ENCODE peak calls at places on chromosomes 4 and X, in five cellular contexts. Q is GM23338, O is Karpas-422, C is tibial artery, D is cardiac muscle cell. K is an unnamed sample. For H3K4me1, the result is how much of the 10 kb centered on the place peaks cover.

GRCh38 chr4:110970642-110971041 is 347.8 kb upstream of the PITX2 start:
- DNase-seq in Q (peak), O (peak), C (no peak), D (peak), K (no peak)

GRCh38 chrX:39445336-39445735 is 644.1 kb downstream of the MID1IP1 start:
- DNase-seq in Q (peak), O (peak), C (no peak), D (peak), K (no peak)

GRCh38 chrX:30513284-30513683 is 64.3 kb downstream of the TASL start:
- DNase-seq in Q (peak), O (peak), C (no peak), D (peak), K (no peak)

GRCh38 chr4:76377922-76378321 is 43.0 kb downstream of the CCDC158 start:
- DNase-seq in Q (peak), O (peak), C (no peak), D (peak), K (peak)

GRCh38 chr4:138311771-138312535 is 69.8 kb upstream of the SLC7A11 start:
- DNase-seq in Q (peak), O (no peak), C (no peak), D (no peak), K (no peak)

GRCh38 chr4:127155121-127155520 is 477.6 kb upstream of the INTU start:
- DNase-seq in Q (no peak), O (no peak), C (no peak), D (no peak), K (no peak)

GRCh38 chr4:132587626-132588025 is 561.5 kb upstream of the PCDH10 start:
- DNase-seq in Q (no peak), O (no peak), C (no peak), D (no peak), K (no peak)

GRCh38 chr4:177667687-177668086 is 225.4 kb upstream of the AGA start:
- DNase-seq in Q (no peak), O (no peak), C (no peak), D (no peak), K (no peak)

GRCh38 chrX:68929332-68930150 is 100.7 kb downstream of the EFNB1 start:
- DNase-seq in Q (no peak), O (no peak), C (no peak), D (no peak), K (no peak)

GRCh38 chrX:49246541-49246940 is 11.3 kb downstream of the CCDC22 start:
- DNase-seq in Q (no peak), O (no peak), C (no peak), D (no peak), K (no peak)

GRCh38 chrX:119942831-119943184 is 743 bp downstream of the NKAP start:
- DNase-seq in Q (no peak), O (peak), C (no peak), D (no peak), K (no peak)

GRCh38 chrX:110021180-110022022 is 18.5 kb downstream of the TMEM164 start:
- DNase-seq in Q (no peak), O (no peak), C (no peak), D (no peak), K (no peak)

GRCh38 chrX:110022555-110023448 is 19.9 kb downstream of the TMEM164 start:
- DNase-seq in Q (no peak), O (no peak), C (no peak), D (peak), K (no peak)

GRCh38 chrX:110026099-110026844 is 23.4 kb downstream of the TMEM164 start:
- DNase-seq in Q (no peak), O (no peak), C (peak), D (no peak), K (peak)
- H3K27ac ChIP-seq in Q (no peak), O (no peak), C (no peak), D (no peak), K (peak)

DNA sequence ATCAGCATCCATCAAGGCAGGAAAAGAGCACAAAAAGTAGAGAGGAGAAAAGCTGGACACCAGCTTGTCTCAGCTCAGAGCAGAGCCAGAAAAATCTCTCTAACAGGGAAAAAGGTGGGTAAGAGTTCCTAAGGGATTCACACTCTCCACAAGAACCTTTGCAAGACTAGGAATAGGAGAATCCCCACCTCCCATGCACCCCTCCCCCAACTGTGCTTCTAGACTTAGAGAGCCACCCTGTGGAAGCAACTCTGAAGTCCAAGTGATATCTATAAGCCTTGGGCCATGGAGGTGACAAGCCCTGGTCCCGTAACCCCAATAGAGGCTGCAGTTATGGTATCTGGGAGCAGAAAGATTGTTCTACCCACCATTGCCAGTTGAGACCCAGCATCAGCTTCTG is 267.6 kb upstream of the MTMR8 start:
- DNase-seq in Q (peak), O (no peak), C (no peak), D (no peak), K (no peak)
- H3K4me1 ChIP-seq in Q (under half), O (under half), C (under half), D (under half), K (under half)

DNA sequence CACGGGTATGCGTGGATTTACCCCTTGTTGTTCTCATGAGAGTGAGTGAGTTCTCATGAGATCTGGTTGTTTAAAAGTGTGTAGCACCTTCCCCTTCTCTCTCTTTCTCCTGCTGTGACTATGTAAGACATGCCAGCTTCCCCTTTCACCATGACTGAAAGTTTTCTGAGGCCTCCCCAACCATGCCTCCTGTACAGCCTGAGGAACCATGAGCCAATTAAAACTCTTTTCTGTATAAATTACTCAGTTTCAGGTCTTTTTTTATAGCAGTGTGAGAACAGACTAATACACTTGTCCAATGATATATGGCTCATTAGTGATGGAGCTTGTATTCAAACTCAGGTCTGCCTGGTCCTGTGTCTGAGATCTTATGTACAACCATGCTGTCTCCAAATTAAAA is 28.5 kb upstream of the RTL3 start:
- DNase-seq in Q (no peak), O (no peak), C (no peak), D (no peak), K (no peak)
- H3K27ac ChIP-seq in Q (no peak), O (no peak), C (no peak), D (no peak), K (no peak)

DNA sequence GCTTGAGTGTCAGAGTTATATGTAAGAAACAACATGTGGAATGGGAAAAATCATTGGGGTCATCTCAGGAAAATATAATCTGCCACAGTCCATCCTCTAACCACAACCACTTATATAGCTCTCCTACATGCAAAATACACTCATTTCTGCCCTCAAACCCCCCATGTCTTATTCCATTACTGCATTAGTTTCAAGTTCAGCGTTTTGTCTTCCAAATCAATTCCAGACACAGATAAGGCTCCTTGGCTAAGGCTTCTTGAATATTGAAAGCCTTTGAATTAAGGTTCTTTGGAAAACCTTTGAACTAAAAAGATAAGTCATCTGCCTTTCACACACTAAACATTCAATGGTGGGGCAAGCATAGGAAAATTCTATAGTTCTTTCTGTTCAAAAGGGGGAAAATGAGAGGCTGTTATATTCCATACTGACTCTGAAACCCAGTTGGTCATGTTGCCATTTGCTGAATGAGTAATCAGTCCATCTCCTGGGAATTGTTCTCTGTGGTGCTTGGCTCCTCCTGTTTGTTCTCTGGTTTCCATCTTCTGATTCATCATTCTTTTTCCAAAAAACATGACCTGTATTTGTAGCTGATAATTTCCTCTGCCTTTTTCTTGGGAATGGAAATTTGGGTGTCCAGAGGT is 218.7 kb downstream of the BMPR1B start:
- DNase-seq in Q (no peak), O (no peak), C (no peak), D (no peak), K (no peak)
- H3K4me1 ChIP-seq in Q (under half), O (under half), C (under half), D (under half), K (under half)

GRCh38 chr4:1246901-1247810 is 1.8 kb downstream of the CTBP1 start:
- DNase-seq in Q (peak), O (peak), C (peak), D (peak), K (no peak)
- H3K27ac ChIP-seq in Q (no peak), O (peak), C (peak), D (peak), K (peak)

DNA sequence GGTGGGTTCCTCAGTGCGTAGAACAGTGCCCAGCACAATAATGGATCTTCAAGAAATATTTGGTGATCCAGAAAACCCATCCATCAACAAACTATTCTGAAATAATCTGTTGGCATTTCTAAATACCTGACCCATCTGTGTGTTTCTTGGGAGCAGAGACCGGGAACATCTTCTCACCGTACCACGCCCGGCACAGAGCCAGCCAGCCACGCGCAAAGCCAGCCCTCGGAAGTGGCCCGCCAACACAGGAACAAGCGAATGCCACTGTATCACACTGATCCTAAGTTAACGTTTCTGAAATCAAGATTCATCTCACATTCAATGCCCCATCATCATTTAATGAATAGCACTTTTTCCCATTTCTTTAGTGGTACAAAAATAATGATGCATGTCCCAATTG is 44.4 kb downstream of the JAKMIP1 start:
- DNase-seq in Q (no peak), O (no peak), C (no peak), D (no peak), K (no peak)
- H3K4me1 ChIP-seq in Q (under half), O (under half), C (under half), D (under half), K (under half)

GRCh38 chr4:41796545-41797210 is 48.2 kb upstream of the PHOX2B start:
- DNase-seq in Q (peak), O (no peak), C (no peak), D (peak), K (no peak)

GRCh38 chr4:41792166-41792565 is 43.6 kb upstream of the PHOX2B start:
- DNase-seq in Q (no peak), O (peak), C (no peak), D (no peak), K (no peak)

GRCh38 chr4:41799126-41799525 is 50.6 kb upstream of the PHOX2B start:
- DNase-seq in Q (no peak), O (no peak), C (no peak), D (no peak), K (no peak)

GRCh38 chr4:41795796-41796195 is 47.3 kb upstream of the PHOX2B start:
- DNase-seq in Q (no peak), O (no peak), C (no peak), D (no peak), K (no peak)

GRCh38 chr4:41797260-41797659 is 48.7 kb upstream of the PHOX2B start:
- DNase-seq in Q (no peak), O (no peak), C (no peak), D (no peak), K (no peak)
- H3K27ac ChIP-seq in Q (no peak), O (no peak), C (no peak), D (no peak), K (no peak)

DNA sequence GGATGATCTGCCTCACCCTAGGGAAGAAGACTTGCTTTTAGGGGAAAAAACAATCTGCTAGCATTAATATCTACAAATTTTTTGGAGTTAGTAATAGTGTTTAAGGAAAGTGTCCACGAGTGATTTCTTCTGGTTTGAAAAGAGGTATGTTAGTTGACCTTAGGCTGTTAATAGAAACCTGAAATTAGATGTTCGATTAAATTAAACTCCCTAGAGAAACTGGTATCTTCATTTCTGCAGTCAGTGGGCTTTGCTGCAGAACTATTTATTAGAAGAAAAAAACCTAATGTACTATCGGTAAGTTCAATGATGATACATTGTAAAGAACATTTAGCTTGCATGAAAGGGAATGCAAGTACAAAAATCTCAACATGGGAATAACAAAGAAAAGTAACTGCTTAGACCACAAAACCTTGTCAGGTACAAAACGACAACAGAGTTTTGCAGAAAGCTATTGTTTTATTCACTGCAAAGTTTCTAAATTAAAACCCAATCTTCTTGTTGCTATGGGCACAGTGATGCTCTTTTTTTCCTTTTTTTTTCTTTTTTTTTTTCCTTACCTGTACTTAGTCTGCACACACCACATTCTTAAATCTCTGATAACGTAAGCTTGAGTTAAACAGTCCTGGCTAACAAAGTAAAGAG is 2.0 kb downstream of the KLF3 start:
- DNase-seq in Q (no peak), O (no peak), C (no peak), D (no peak), K (no peak)
- H3K4me1 ChIP-seq in Q (under half), O (under half), C (under half), D (under half), K (under half)

K was measured in lung.